ENCODE peak calls at places on chromosomes 16 and 17, in eight cellular contexts. F is fibroblast of mammary gland; D is astrocyte; B is SK-N-SH; K is A673; M is fibroblast of lung; S is psoas muscle; I is CD8-positive, alpha-beta memory T cell. G is an unnamed sample.

GRCh38 chr17:7405413-7405881 is 1.6 kb upstream of the TMEM256 start:
- DNase-seq in D (no peak), B (peak), F (no peak), K (peak), I (no peak), M (no peak), S (no peak), G (no peak)

GRCh38 chr17:607341-608060 is 107.1 kb downstream of the VPS53 start:
- DNase-seq in D (no peak), K (no peak), I (no peak), S (no peak), B (no peak), F (no peak), M (no peak), G (no peak)

GRCh38 chr17:74055508-74056160 is 147.8 kb upstream of the RPL38 start:
- DNase-seq in M (no peak), S (no peak), F (no peak), I (no peak), B (no peak), D (no peak), K (no peak), G (no peak)

GRCh38 chr17:39022961-39023360 is 55.8 kb upstream of the FBXO47 start:
- DNase-seq in S (no peak), F (no peak), K (no peak), I (no peak), B (no peak), M (no peak), D (no peak), G (no peak)

GRCh38 chr16:58678716-58679115 is 5.9 kb downstream of the SLC38A7 start:
- DNase-seq in M (peak), B (no peak), K (no peak), D (no peak), S (peak), F (no peak), I (no peak), G (peak)

GRCh38 chr17:4715071-4715749 is 4.8 kb downstream of the ARRB2 start:
- DNase-seq in K (no peak), I (peak), F (no peak), S (no peak), D (no peak), M (no peak), B (no peak), G (no peak)

GRCh38 chr16:17408955-17409441 is 61.8 kb downstream of the XYLT1 start:
- DNase-seq in D (no peak), S (no peak), F (no peak), M (no peak), I (no peak), B (no peak), K (no peak), G (no peak)

GRCh38 chr16:71360378-71360777 is 1.9 kb downstream of the CALB2 start:
- DNase-seq in F (peak), K (no peak), S (no peak), B (no peak), M (peak), D (peak), I (no peak), G (peak)

GRCh38 chr17:50972579-50972978 is 106.4 kb upstream of the TOB1 start:
- DNase-seq in I (no peak), B (peak), K (peak), M (no peak), F (no peak), D (no peak), S (no peak), G (no peak)

GRCh38 chr17:8109669-8110455 is 8.5 kb downstream of the ALOXE3 start:
- DNase-seq in M (peak), D (no peak), B (peak), K (peak), I (peak), S (peak), F (peak), G (peak)

GRCh38 chr17:19354123-19354522 is 8.4 kb downstream of the B9D1 start:
- DNase-seq in M (peak), B (no peak), D (peak), K (no peak), S (no peak), F (peak), I (no peak), G (peak)

GRCh38 chr17:75813081-75814020 is 28.7 kb downstream of the UNK start:
- DNase-seq in D (no peak), K (no peak), F (no peak), S (no peak), B (peak), I (no peak), M (no peak), G (no peak)

GRCh38 chr17:34366051-34366450 is 3.0 kb upstream of the CCL1 start:
- DNase-seq in D (no peak), S (no peak), F (no peak), B (no peak), K (no peak), M (no peak), I (no peak), G (no peak)

GRCh38 chr16:46748775-46749705 is 896 bp upstream of the MYLK3 start:
- DNase-seq in M (no peak), S (peak), D (no peak), F (no peak), I (no peak), K (no peak), B (peak), G (no peak)

GRCh38 chr16:3095869-3096268 is 3.2 kb downstream of the ZSCAN10 start:
- DNase-seq in B (peak), F (peak), K (peak), S (no peak), D (no peak), M (no peak), I (peak), G (no peak)

GRCh38 chr16:68744744-68745280 is 7.7 kb downstream of the CDH1 start:
- DNase-seq in S (no peak), K (no peak), M (no peak), B (no peak), D (peak), F (no peak), I (no peak), G (peak)

GRCh38 chr16:75012380-75013081 is 13.7 kb downstream of the ZNRF1 start:
- DNase-seq in M (no peak), S (no peak), F (peak), D (no peak), I (no peak), K (peak), B (no peak), G (no peak)

GRCh38 chr16:66988197-66988788 is at the start of gene CES4A:
- DNase-seq in K (no peak), S (peak), F (peak), M (peak), B (no peak), I (no peak), D (peak), G (peak)

GRCh38 chr16:24753437-24753836 is 24.0 kb downstream of the TNRC6A start:
- DNase-seq in S (no peak), M (no peak), I (no peak), F (no peak), K (no peak), D (no peak), B (no peak), G (peak)

GRCh38 chr17:78672880-78673371 is 95.7 kb upstream of the DNAH17 start:
- DNase-seq in B (no peak), D (no peak), K (no peak), S (peak), I (no peak), M (peak), F (no peak), G (no peak)
- H3K4me3 ChIP-seq in B (no peak), D (no peak), K (no peak), S (no peak), I (no peak), M (no peak), F (no peak), G (no peak)

GRCh38 chr16:30820952-30821421 is 34.0 kb upstream of the ZNF629 start:
- DNase-seq in I (no peak), K (no peak), F (no peak), D (no peak), B (no peak), M (no peak), S (no peak), G (no peak)

GRCh38 chr16:30816769-30817168 is 29.8 kb upstream of the ZNF629 start:
- DNase-seq in B (no peak), I (no peak), M (no peak), K (no peak), D (no peak), F (no peak), S (no peak), G (no peak)

GRCh38 chr16:30821891-30822290 is 34.9 kb upstream of the ZNF629 start:
- DNase-seq in M (no peak), K (no peak), I (no peak), S (no peak), D (no peak), F (no peak), B (no peak), G (no peak)
- H3K4me3 ChIP-seq in M (no peak), K (no peak), I (no peak), S (no peak), D (no peak), F (no peak), B (no peak), G (no peak)

GRCh38 chr16:12800751-12801308 is 2.9 kb downstream of the CPPED1 start:
- DNase-seq in B (no peak), F (no peak), D (no peak), S (no peak), M (no peak), I (no peak), K (no peak), G (no peak)

GRCh38 chr16:12802048-12802447 is 1.6 kb downstream of the CPPED1 start:
- DNase-seq in B (no peak), S (no peak), D (no peak), I (no peak), F (no peak), M (no peak), K (no peak), G (no peak)

GRCh38 chr16:12803203-12804093 is at the start of gene CPPED1:
- DNase-seq in F (peak), K (peak), D (peak), S (peak), I (peak), M (peak), B (peak), G (peak)

GRCh38 chr16:12802661-12803060 is 1.0 kb downstream of the CPPED1 start:
- DNase-seq in I (no peak), M (no peak), B (no peak), S (no peak), K (no peak), D (no peak), F (no peak), G (no peak)

GRCh38 chr16:12801511-12802042 is 2.1 kb downstream of the CPPED1 start:
- DNase-seq in D (peak), M (peak), B (no peak), I (no peak), K (no peak), F (peak), S (no peak), G (no peak)
- H3K4me3 ChIP-seq in D (peak), M (peak), B (peak), I (no peak), K (no peak), F (peak), S (no peak), G (no peak)

GRCh38 chr17:52157161-52157560 is 1.4 kb downstream of the CA10 start:
- DNase-seq in S (no peak), B (peak), F (no peak), I (no peak), D (no peak), M (no peak), K (no peak), G (no peak)

GRCh38 chr17:52156576-52156975 is 1.9 kb downstream of the CA10 start:
- DNase-seq in B (no peak), F (no peak), K (no peak), S (no peak), M (no peak), I (no peak), D (no peak), G (no peak)

GRCh38 chr17:52158450-52159042 is at the start of gene CA10:
- DNase-seq in I (no peak), B (peak), S (no peak), F (no peak), K (no peak), M (no peak), D (no peak), G (no peak)

GRCh38 chr17:52159159-52159809 is 770 bp upstream of the CA10 start:
- DNase-seq in F (no peak), S (no peak), D (no peak), B (peak), K (no peak), I (no peak), M (no peak), G (no peak)

GRCh38 chr17:52157603-52158449 is 688 bp downstream of the CA10 start:
- DNase-seq in S (no peak), K (no peak), B (peak), I (no peak), F (no peak), D (no peak), M (no peak), G (no peak)
- H3K4me3 ChIP-seq in S (peak), K (no peak), B (no peak), I (no peak), F (no peak), D (no peak), M (no peak), G (no peak)